ENCODE peak calls at places on chromosomes 5 and 9, in five cellular contexts. One of them, this sample, is unnamed.

GRCh38 chr5:148477429-148477828 is 93.7 kb downstream of the FBXO38 start:
- DNase-seq in heart left ventricle: no peak
- DNase-seq in stomach: no peak
- DNase-seq in breast epithelium: no peak
- DNase-seq in endothelial cell of umbilical vein: no peak
- DNase-seq in this sample: no peak

GRCh38 chr5:11292648-11293356 is 531.8 kb upstream of the DAP start:
- DNase-seq in heart left ventricle: no peak
- DNase-seq in stomach: no peak
- DNase-seq in breast epithelium: no peak
- DNase-seq in endothelial cell of umbilical vein: no peak
- DNase-seq in this sample: no peak

GRCh38 chr5:55062039-55062779 is 38.2 kb downstream of the GZMK start:
- DNase-seq in heart left ventricle: no peak
- DNase-seq in stomach: no peak
- DNase-seq in breast epithelium: no peak
- DNase-seq in endothelial cell of umbilical vein: no peak
- DNase-seq in this sample: peak; percentile 6

GRCh38 chr5:27328480-27328879 is 290.1 kb upstream of the CDH9 start:
- DNase-seq in heart left ventricle: no peak
- DNase-seq in stomach: no peak
- DNase-seq in breast epithelium: no peak
- DNase-seq in endothelial cell of umbilical vein: no peak
- DNase-seq in this sample: no peak

GRCh38 chr9:96209407-96210031 is 92.5 kb downstream of the HSD17B3 start:
- DNase-seq in heart left ventricle: no peak
- DNase-seq in stomach: no peak
- DNase-seq in breast epithelium: no peak
- DNase-seq in endothelial cell of umbilical vein: no peak
- DNase-seq in this sample: peak; percentile 39

GRCh38 chr9:70923941-70924340 is 197.5 kb downstream of the TRPM3 start:
- DNase-seq in heart left ventricle: no peak
- DNase-seq in stomach: no peak
- DNase-seq in breast epithelium: no peak
- DNase-seq in endothelial cell of umbilical vein: no peak
- DNase-seq in this sample: no peak

GRCh38 chr9:118686940-118687339 is 682.3 kb downstream of the BRINP1 start:
- DNase-seq in heart left ventricle: no peak
- DNase-seq in stomach: no peak
- DNase-seq in breast epithelium: no peak
- DNase-seq in endothelial cell of umbilical vein: peak; percentile 1
- DNase-seq in this sample: no peak

GRCh38 chr5:134124289-134125194 is 10.1 kb downstream of the TCF7 start:
- DNase-seq in heart left ventricle: no peak
- DNase-seq in stomach: no peak
- DNase-seq in breast epithelium: no peak
- DNase-seq in endothelial cell of umbilical vein: no peak
- DNase-seq in this sample: no peak

GRCh38 chr5:2011481-2012411 is 129.0 kb upstream of the IRX4 start:
- DNase-seq in heart left ventricle: no peak
- DNase-seq in stomach: no peak
- DNase-seq in breast epithelium: no peak
- DNase-seq in endothelial cell of umbilical vein: no peak
- DNase-seq in this sample: no peak

GRCh38 chr9:6271508-6272228 is 56.1 kb downstream of the IL33 start:
- DNase-seq in heart left ventricle: no peak
- DNase-seq in stomach: no peak
- DNase-seq in breast epithelium: no peak
- DNase-seq in endothelial cell of umbilical vein: no peak
- DNase-seq in this sample: peak; percentile 28

GRCh38 chr5:137215780-137216179 is 283.3 kb downstream of the SPOCK1 start:
- DNase-seq in heart left ventricle: no peak
- DNase-seq in stomach: no peak
- DNase-seq in breast epithelium: no peak
- DNase-seq in endothelial cell of umbilical vein: no peak
- DNase-seq in this sample: no peak

GRCh38 chr5:1268666-1269065 is 26.2 kb downstream of the TERT start:
- DNase-seq in heart left ventricle: no peak
- DNase-seq in stomach: no peak
- DNase-seq in breast epithelium: no peak
- DNase-seq in endothelial cell of umbilical vein: no peak
- DNase-seq in this sample: no peak

GRCh38 chr5:137753227-137753985 is 757 bp downstream of the HNRNPA0 start:
- DNase-seq in heart left ventricle: peak; percentile 44
- DNase-seq in stomach: peak; percentile 49
- DNase-seq in breast epithelium: no peak
- DNase-seq in endothelial cell of umbilical vein: no peak
- DNase-seq in this sample: peak; percentile 41

GRCh38 chr9:109859447-109859846 is 79.4 kb downstream of the PALM2AKAP2 start:
- DNase-seq in heart left ventricle: no peak
- DNase-seq in stomach: no peak
- DNase-seq in breast epithelium: no peak
- DNase-seq in endothelial cell of umbilical vein: no peak
- DNase-seq in this sample: no peak

GRCh38 chr5:15752886-15753285 is 252.9 kb downstream of the FBXL7 start:
- DNase-seq in heart left ventricle: peak; percentile 68
- DNase-seq in stomach: no peak
- DNase-seq in breast epithelium: no peak
- DNase-seq in endothelial cell of umbilical vein: peak; percentile 7
- DNase-seq in this sample: no peak

GRCh38 chr9:70924905-70925547 is 196.4 kb downstream of the TRPM3 start:
- DNase-seq in heart left ventricle: peak; percentile 19
- DNase-seq in stomach: peak; percentile 40
- DNase-seq in breast epithelium: peak; percentile 42
- DNase-seq in endothelial cell of umbilical vein: peak; percentile 90
- DNase-seq in this sample: peak; percentile 71

GRCh38 chr5:81420039-81420667 is 26.2 kb upstream of the ACOT12 start:
- DNase-seq in heart left ventricle: no peak
- DNase-seq in stomach: no peak
- DNase-seq in breast epithelium: no peak
- DNase-seq in endothelial cell of umbilical vein: peak; percentile 85
- DNase-seq in this sample: no peak

GRCh38 chr5:167049043-167049663 is 1242.3 kb upstream of the WWC1 start:
- DNase-seq in heart left ventricle: no peak
- DNase-seq in stomach: peak; percentile 32
- DNase-seq in breast epithelium: no peak
- DNase-seq in endothelial cell of umbilical vein: peak; percentile 9
- DNase-seq in this sample: peak; percentile 69

GRCh38 chr5:107968465-107968864 is 297.7 kb upstream of the EFNA5 start:
- DNase-seq in heart left ventricle: no peak
- DNase-seq in stomach: no peak
- DNase-seq in breast epithelium: no peak
- DNase-seq in endothelial cell of umbilical vein: no peak
- DNase-seq in this sample: no peak

GRCh38 chr5:167916261-167916660 is 375.2 kb upstream of the WWC1 start:
- DNase-seq in heart left ventricle: no peak
- DNase-seq in stomach: no peak
- DNase-seq in breast epithelium: no peak
- DNase-seq in endothelial cell of umbilical vein: no peak
- DNase-seq in this sample: no peak

GRCh38 chr9:80030801-80031200 is 459.0 kb downstream of the TLE4 start:
- DNase-seq in heart left ventricle: no peak
- DNase-seq in stomach: no peak
- DNase-seq in breast epithelium: no peak
- DNase-seq in endothelial cell of umbilical vein: no peak
- DNase-seq in this sample: no peak

GRCh38 chr5:6449465-6450158 is 953 bp downstream of the UBE2QL1 start:
- DNase-seq in heart left ventricle: no peak
- DNase-seq in stomach: no peak
- DNase-seq in breast epithelium: no peak
- DNase-seq in endothelial cell of umbilical vein: no peak
- DNase-seq in this sample: no peak

GRCh38 chr9:133717113-133718031 is 20.8 kb downstream of the SARDH start:
- DNase-seq in heart left ventricle: no peak
- DNase-seq in stomach: no peak
- DNase-seq in breast epithelium: no peak
- DNase-seq in endothelial cell of umbilical vein: no peak
- DNase-seq in this sample: no peak

GRCh38 chr9:82223442-82223841 is 234.9 kb downstream of the SPATA31D1 start:
- DNase-seq in heart left ventricle: no peak
- DNase-seq in stomach: no peak
- DNase-seq in breast epithelium: no peak
- DNase-seq in endothelial cell of umbilical vein: no peak
- DNase-seq in this sample: no peak

GRCh38 chr5:181260720-181261319 is at the start of gene TRIM52:
- DNase-seq in heart left ventricle: peak; percentile 93
- DNase-seq in stomach: peak; percentile 90
- DNase-seq in breast epithelium: peak; percentile 71
- DNase-seq in endothelial cell of umbilical vein: peak; percentile 92
- DNase-seq in this sample: peak; percentile 91

GRCh38 chr9:137299938-137300337 is 2.1 kb downstream of the NRARP start:
- DNase-seq in heart left ventricle: peak; percentile 37
- DNase-seq in stomach: no peak
- DNase-seq in breast epithelium: no peak
- DNase-seq in endothelial cell of umbilical vein: peak; percentile 37
- DNase-seq in this sample: peak; percentile 77

GRCh38 chr9:13447551-13448422 is 168.3 kb upstream of the MPDZ start:
- DNase-seq in heart left ventricle: no peak
- DNase-seq in stomach: no peak
- DNase-seq in breast epithelium: no peak
- DNase-seq in endothelial cell of umbilical vein: peak; percentile 66
- DNase-seq in this sample: no peak

GRCh38 chr5:38734353-38734752 is 111.5 kb upstream of the OSMR start:
- DNase-seq in heart left ventricle: no peak
- DNase-seq in stomach: no peak
- DNase-seq in breast epithelium: no peak
- DNase-seq in endothelial cell of umbilical vein: no peak
- DNase-seq in this sample: no peak

GRCh38 chr9:120935383-120935857 is 8.8 kb upstream of the TRAF1 start:
- DNase-seq in heart left ventricle: peak; percentile 92
- DNase-seq in stomach: peak; percentile 99
- DNase-seq in breast epithelium: peak; percentile 100
- DNase-seq in endothelial cell of umbilical vein: peak; percentile 99
- DNase-seq in this sample: peak; percentile 99

GRCh38 chr5:135851186-135851906 is 16.9 kb downstream of the SLC25A48 start:
- DNase-seq in heart left ventricle: no peak
- DNase-seq in stomach: no peak
- DNase-seq in breast epithelium: no peak
- DNase-seq in endothelial cell of umbilical vein: no peak
- DNase-seq in this sample: no peak

DNA sequence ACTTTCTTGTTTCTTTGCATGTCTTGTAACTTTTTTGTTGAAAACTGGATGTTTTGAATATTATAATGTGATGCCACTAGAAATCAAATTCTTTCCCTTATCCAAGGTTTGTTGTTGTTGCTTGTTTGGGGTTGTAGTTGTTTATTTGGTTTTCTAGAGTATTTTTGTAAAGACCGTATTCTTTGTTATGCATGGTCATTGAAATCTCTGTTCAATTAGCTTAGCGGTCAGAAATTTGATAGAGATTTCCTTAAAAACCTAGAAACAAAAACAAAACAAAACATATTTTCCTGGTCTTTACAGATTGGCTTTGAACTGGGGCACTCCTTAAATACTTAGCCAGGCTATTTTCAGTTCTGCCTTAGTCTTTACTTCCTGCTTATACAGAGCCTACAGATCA is 21.9 kb downstream of the SOX30 start:
- DNase-seq in heart left ventricle: no peak
- DNase-seq in stomach: no peak
- DNase-seq in breast epithelium: no peak
- DNase-seq in endothelial cell of umbilical vein: no peak
- DNase-seq in this sample: no peak
- TF ChIP-seq POLR2A in heart left ventricle: no peak
- TF ChIP-seq POLR2A in stomach: no peak
- TF ChIP-seq POLR2A in breast epithelium: no peak
- TF ChIP-seq POLR2A in endothelial cell of umbilical vein: no peak
- TF ChIP-seq POLR2A in this sample: no peak

GRCh38 chr5:164094321-164094720 is 588.9 kb downstream of the MAT2B start:
- DNase-seq in heart left ventricle: no peak
- DNase-seq in stomach: no peak
- DNase-seq in breast epithelium: no peak
- DNase-seq in endothelial cell of umbilical vein: peak; percentile 35
- DNase-seq in this sample: no peak

GRCh38 chr5:164097747-164098146 is 592.3 kb downstream of the MAT2B start:
- DNase-seq in heart left ventricle: no peak
- DNase-seq in stomach: no peak
- DNase-seq in breast epithelium: no peak
- DNase-seq in endothelial cell of umbilical vein: peak; percentile 58
- DNase-seq in this sample: no peak

GRCh38 chr5:164098979-164099378 is 593.6 kb downstream of the MAT2B start:
- DNase-seq in heart left ventricle: no peak
- DNase-seq in stomach: no peak
- DNase-seq in breast epithelium: no peak
- DNase-seq in endothelial cell of umbilical vein: no peak
- DNase-seq in this sample: no peak

GRCh38 chr5:164098536-164098935 is 593.1 kb downstream of the MAT2B start:
- DNase-seq in heart left ventricle: no peak
- DNase-seq in stomach: no peak
- DNase-seq in breast epithelium: no peak
- DNase-seq in endothelial cell of umbilical vein: no peak
- DNase-seq in this sample: no peak
- H3K27ac ChIP-seq in heart left ventricle: no peak overlapping the region
- H3K27ac ChIP-seq in stomach: no peak overlapping the region
- H3K27ac ChIP-seq in breast epithelium: no peak overlapping the region
- H3K27ac ChIP-seq in endothelial cell of umbilical vein: no peak overlapping the region
- H3K27ac ChIP-seq in this sample: no peak overlapping the region

GRCh38 chr5:172905771-172906170 is 53.5 kb upstream of the RPL26L1 start:
- DNase-seq in heart left ventricle: no peak
- DNase-seq in stomach: no peak
- DNase-seq in breast epithelium: no peak
- DNase-seq in endothelial cell of umbilical vein: no peak
- DNase-seq in this sample: no peak

GRCh38 chr5:172904312-172904642 is 54.9 kb upstream of the RPL26L1 start:
- DNase-seq in heart left ventricle: no peak
- DNase-seq in stomach: no peak
- DNase-seq in breast epithelium: no peak
- DNase-seq in endothelial cell of umbilical vein: no peak
- DNase-seq in this sample: no peak

GRCh38 chr5:172905346-172905756 is 53.9 kb upstream of the RPL26L1 start:
- DNase-seq in heart left ventricle: no peak
- DNase-seq in stomach: no peak
- DNase-seq in breast epithelium: no peak
- DNase-seq in endothelial cell of umbilical vein: no peak
- DNase-seq in this sample: no peak

GRCh38 chr5:172903790-172904189 is 55.4 kb upstream of the RPL26L1 start:
- DNase-seq in heart left ventricle: no peak
- DNase-seq in stomach: peak; percentile 83
- DNase-seq in breast epithelium: peak; percentile 73
- DNase-seq in endothelial cell of umbilical vein: peak; percentile 84
- DNase-seq in this sample: peak; percentile 85

GRCh38 chr5:172904643-172905345 is 54.4 kb upstream of the RPL26L1 start:
- DNase-seq in heart left ventricle: peak; percentile 86
- DNase-seq in stomach: peak; percentile 96
- DNase-seq in breast epithelium: peak; percentile 97
- DNase-seq in endothelial cell of umbilical vein: peak; percentile 65
- DNase-seq in this sample: peak; percentile 97
- TF ChIP-seq POLR2A in heart left ventricle: no peak
- TF ChIP-seq POLR2A in stomach: no peak
- TF ChIP-seq POLR2A in breast epithelium: no peak
- TF ChIP-seq POLR2A in endothelial cell of umbilical vein: no peak
- TF ChIP-seq POLR2A in this sample: peak; percentile 79

DNA sequence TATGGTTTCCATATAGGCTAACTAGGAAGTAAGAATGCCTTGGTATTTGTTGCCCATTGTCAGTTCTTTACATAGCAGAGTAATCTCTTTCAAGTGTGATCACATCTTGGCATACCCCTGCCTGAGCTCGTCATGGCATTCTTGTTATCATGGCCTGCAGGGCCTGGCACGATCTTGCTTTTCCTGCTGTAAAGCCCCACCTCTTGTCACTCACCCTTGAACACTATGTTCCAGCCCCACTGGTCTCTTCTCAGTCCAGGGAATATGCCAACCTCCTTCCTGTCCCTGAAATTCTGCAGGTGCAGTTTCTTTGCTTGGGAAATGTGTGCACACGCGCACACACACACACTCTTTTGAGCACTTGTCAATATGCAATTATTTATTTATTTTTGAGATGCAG is 250.2 kb upstream of the DMRT1 start:
- DNase-seq in heart left ventricle: peak; percentile 74
- DNase-seq in stomach: peak; percentile 87
- DNase-seq in breast epithelium: no peak
- DNase-seq in endothelial cell of umbilical vein: peak; percentile 51
- DNase-seq in this sample: peak; percentile 95
- H3K27ac ChIP-seq in heart left ventricle: peak overlapping the region; percentile 28
- H3K27ac ChIP-seq in stomach: peak overlapping the region; percentile 53
- H3K27ac ChIP-seq in breast epithelium: no peak overlapping the region
- H3K27ac ChIP-seq in endothelial cell of umbilical vein: no peak overlapping the region
- H3K27ac ChIP-seq in this sample: peak overlapping the region; percentile 79